ENCODE peak calls at places on chromosomes 13 and 19, in eight cellular contexts. R, H, A, T, W, S, F and N are unnamed samples.

GRCh38 chr19:5036733-5037681 is 68.1 kb downstream of the KDM4B start:
- DNase-seq in R (peak; percentile 45), A (no peak), W (peak; percentile 52), H (peak; percentile 54), S (no peak), T (no peak), F (peak; percentile 78), N (peak; percentile 74)

GRCh38 chr13:38872693-38873092 is 117.9 kb downstream of the STOML3 start:
- DNase-seq in F (peak; percentile 25), S (peak; percentile 68), R (peak; percentile 82), H (peak; percentile 54), T (no peak), W (no peak), A (peak; percentile 36), N (peak; percentile 29)

GRCh38 chr13:28679628-28680027 is 20.7 kb downstream of the POMP start:
- DNase-seq in A (no peak), H (no peak), W (no peak), R (peak; percentile 50), S (no peak), T (no peak), F (no peak), N (peak; percentile 32)

GRCh38 chr13:94999871-95000270 is 287.5 kb upstream of the SOX21 start:
- DNase-seq in T (no peak), H (no peak), S (no peak), A (no peak), W (no peak), F (peak; percentile 33), R (no peak), N (no peak)

GRCh38 chr19:13839193-13839937 is 37.6 kb upstream of the NANOS3 start:
- DNase-seq in F (peak; percentile 78), S (no peak), H (no peak), T (peak; percentile 94), R (peak; percentile 60), A (peak; percentile 79), W (peak; percentile 65), N (peak; percentile 81)

GRCh38 chr19:14218615-14219330 is 12.8 kb upstream of the ADGRL1 start:
- DNase-seq in H (no peak), W (no peak), F (no peak), A (no peak), T (no peak), R (no peak), S (no peak), N (no peak)

GRCh38 chr13:77319536-77319935 is 7.4 kb downstream of the MYCBP2 start:
- DNase-seq in W (no peak), H (no peak), A (no peak), F (no peak), S (no peak), T (no peak), R (no peak), N (no peak)

GRCh38 chr19:35542209-35542608 is 3.2 kb upstream of the TMEM147 start:
- DNase-seq in A (no peak), F (no peak), R (no peak), S (no peak), W (no peak), T (no peak), H (no peak), N (no peak)

GRCh38 chr13:107553838-107554237 is 661.5 kb downstream of the LIG4 start:
- DNase-seq in F (no peak), R (no peak), H (no peak), S (no peak), T (no peak), W (no peak), A (no peak), N (peak; percentile 40)